ENCODE peak calls at places on chromosomes 6 and 20, in four cellular contexts. W is K562, P is HCT116, R is HepG2. X is an unnamed sample.
A peak's percentile ranks its signal among the peaks of the same experiment; 100 is the strongest.

GRCh38 chr6:72466971-72467566 is 154.8 kb upstream of the KCNQ5 start:
- DNase-seq in W (no peak), P (no peak), R (no peak), X (no peak)

GRCh38 chr6:88704980-88705379 is 258.4 kb downstream of the RNGTT start:
- DNase-seq in W (peak; percentile 17), P (no peak), R (no peak), X (no peak)

GRCh38 chr6:40577672-40578071 is 9.5 kb downstream of the LRFN2 start:
- DNase-seq in W (no peak), P (no peak), R (no peak), X (no peak)

GRCh38 chr6:92559611-92560010 is 859.7 kb downstream of the EPHA7 start:
- DNase-seq in W (no peak), P (no peak), R (no peak), X (no peak)

GRCh38 chr20:9756660-9757059 is 82.2 kb downstream of the PAK5 start:
- DNase-seq in W (no peak), P (no peak), R (no peak), X (no peak)

GRCh38 chr20:53080969-53081871 is 109.1 kb downstream of the TSHZ2 start:
- DNase-seq in W (no peak), P (no peak), R (peak; percentile 99), X (peak; percentile 39)

GRCh38 chr6:24583463-24584389 is 62.3 kb downstream of the KIAA0319 start:
- DNase-seq in W (peak; percentile 69), P (peak; percentile 69), R (peak; percentile 71), X (peak; percentile 48)

GRCh38 chr6:52725133-52725529 is 38.1 kb downstream of the GSTA2 start:
- DNase-seq in W (no peak), P (no peak), R (no peak), X (no peak)

GRCh38 chr6:45783716-45784115 is 231.9 kb downstream of the CLIC5 start:
- DNase-seq in W (peak; percentile 14), P (no peak), R (no peak), X (no peak)

GRCh38 chr6:107679457-107679856 is 144.7 kb downstream of the SCML4 start:
- DNase-seq in W (peak; percentile 36), P (no peak), R (no peak), X (no peak)

GRCh38 chr6:41408576-41408975 is 73.2 kb downstream of the NCR2 start:
- DNase-seq in W (no peak), P (no peak), R (no peak), X (no peak)

GRCh38 chr6:127914240-127914639 is 13.4 kb upstream of the THEMIS start:
- DNase-seq in W (no peak), P (no peak), R (no peak), X (no peak)

GRCh38 chr6:147170269-147170668 is 33.9 kb upstream of the STXBP5 start:
- DNase-seq in W (no peak), P (no peak), R (no peak), X (no peak)

GRCh38 chr6:41706876-41707564 is 28.4 kb downstream of the TFEB start:
- DNase-seq in W (no peak), P (no peak), R (no peak), X (no peak)

GRCh38 chr6:20166226-20166625 is 46.0 kb downstream of the MBOAT1 start:
- DNase-seq in W (no peak), P (no peak), R (no peak), X (no peak)

GRCh38 chr6:11380969-11381744 is 148.7 kb upstream of the NEDD9 start:
- DNase-seq in W (no peak), P (no peak), R (no peak), X (no peak)

GRCh38 chr20:53582574-53583351 is 10.9 kb downstream of the ZNF217 start:
- DNase-seq in W (no peak), P (no peak), R (peak; percentile 86), X (no peak)

GRCh38 chr20:48298851-48299484 is 513.7 kb upstream of the SULF2 start:
- DNase-seq in W (no peak), P (peak; percentile 32), R (peak; percentile 73), X (peak; percentile 22)

GRCh38 chr20:20410678-20411077 is 42.8 kb downstream of the INSM1 start:
- DNase-seq in W (no peak), P (no peak), R (no peak), X (no peak)

GRCh38 chr6:125791151-125791819 is 525 bp downstream of the NCOA7 start:
- DNase-seq in W (peak; percentile 55), P (no peak), R (peak; percentile 57), X (peak; percentile 66)

GRCh38 chr6:150622941-150623874 is 23.5 kb downstream of the PLEKHG1 start:
- DNase-seq in W (no peak), P (no peak), R (no peak), X (no peak)

GRCh38 chr6:107569456-107569855 is 79.5 kb downstream of the SOBP start:
- DNase-seq in W (no peak), P (no peak), R (no peak), X (no peak)

GRCh38 chr6:148854086-148854485 is 107.3 kb downstream of the UST start:
- DNase-seq in W (no peak), P (no peak), R (no peak), X (no peak)

GRCh38 chr6:30893666-30894065 is 9.3 kb downstream of the DDR1 start:
- DNase-seq in W (no peak), P (no peak), R (no peak), X (no peak)

GRCh38 chr6:30894381-30894780 is 10.1 kb downstream of the DDR1 start:
- DNase-seq in W (no peak), P (no peak), R (no peak), X (no peak)

GRCh38 chr6:30891816-30892553 is 7.7 kb downstream of the DDR1 start:
- DNase-seq in W (no peak), P (no peak), R (no peak), X (no peak)

GRCh38 chr6:30891450-30891723 is 7.1 kb downstream of the DDR1 start:
- DNase-seq in W (no peak), P (no peak), R (no peak), X (no peak)

GRCh38 chr6:30893001-30893591 is 8.8 kb downstream of the DDR1 start:
- DNase-seq in W (no peak), P (no peak), R (no peak), X (no peak)
- TF ChIP-seq CTCF in W (peak; percentile 23), P (peak; percentile 46), R (peak; percentile 28), X (no peak)

GRCh38 chr6:109453594-109454482 is 1.7 kb downstream of the MICAL1 start:
- DNase-seq in W (no peak), P (no peak), R (no peak), X (no peak)
- TF ChIP-seq TCF7L2 in W (no peak), P (no peak), R (no peak), X (no peak)

DNA sequence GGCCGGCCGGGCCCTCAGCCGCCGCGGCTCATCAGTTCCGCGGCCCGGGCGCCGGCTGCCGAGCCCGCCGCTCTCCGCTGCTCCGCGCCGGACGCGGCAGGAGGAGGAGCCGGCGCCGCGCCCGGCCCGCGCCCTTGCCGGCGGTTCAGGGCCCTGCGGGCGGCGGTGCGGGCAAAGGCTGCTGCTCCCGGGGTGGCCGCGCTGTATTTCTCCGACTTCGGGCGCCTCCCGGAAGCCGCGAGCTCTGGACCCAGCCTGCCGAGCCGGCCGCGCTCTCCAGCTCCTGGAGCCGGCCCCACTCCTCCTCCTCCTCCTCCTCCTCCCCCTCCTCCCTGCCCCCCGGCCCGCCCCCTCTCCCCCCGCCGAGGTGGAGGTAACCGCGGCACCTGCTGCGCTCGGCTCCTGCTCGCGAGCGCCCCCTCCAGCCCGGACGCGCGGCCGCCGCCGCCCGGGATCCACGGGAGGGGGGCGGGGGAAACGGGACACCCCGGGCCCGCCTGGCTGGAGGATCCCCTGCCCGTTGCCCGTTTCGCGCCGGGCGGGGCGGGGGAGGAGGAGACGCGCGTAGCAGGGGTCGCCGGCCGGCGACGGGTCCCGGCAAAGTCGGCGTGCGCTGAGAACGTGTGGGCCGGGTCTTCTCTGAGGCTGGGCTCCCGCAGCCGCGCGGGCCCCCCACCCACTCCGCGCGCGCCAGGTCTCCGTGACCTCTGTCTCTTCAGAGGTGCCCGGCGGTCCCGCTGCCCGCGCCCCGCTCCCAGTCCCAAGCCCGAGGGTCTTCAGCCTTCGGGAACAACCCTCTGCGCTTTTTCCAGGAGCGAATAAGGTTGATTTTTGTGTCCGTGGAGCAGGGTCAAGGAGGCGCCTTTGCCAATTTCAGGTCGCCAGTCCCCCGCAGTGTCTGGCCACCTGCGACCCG is at the start of gene SLC22A23:
- DNase-seq in W (peak; percentile 98), P (peak; percentile 46), R (peak; percentile 56), X (no peak)
- TF ChIP-seq CTCF in W (peak; percentile 83), P (peak; percentile 51), R (peak; percentile 78), X (peak; percentile 97)

GRCh38 chr6:37171141-37171969 is 1.4 kb downstream of the PIM1 start:
- DNase-seq in W (no peak), P (no peak), R (no peak), X (no peak)

GRCh38 chr6:37168163-37168758 is 1.7 kb upstream of the PIM1 start:
- DNase-seq in W (no peak), P (no peak), R (no peak), X (no peak)

GRCh38 chr6:37169458-37170272 is at the start of gene PIM1:
- DNase-seq in W (peak; percentile 99), P (peak; percentile 87), R (peak; percentile 98), X (peak; percentile 62)

GRCh38 chr6:37170273-37171140 is 555 bp downstream of the PIM1 start:
- DNase-seq in W (peak; percentile 51), P (no peak), R (no peak), X (no peak)

GRCh38 chr6:37168809-37169457 is 1.0 kb upstream of the PIM1 start:
- DNase-seq in W (peak; percentile 69), P (no peak), R (no peak), X (no peak)
- TF ChIP-seq TCF7L2 in W (no peak), P (no peak), R (no peak), X (no peak)

X was measured in Panc1.